ENCODE peak calls at places on chromosomes 5 and 9, in ten cellular contexts. I is endothelial cell of umbilical vein, P is GM12865, D is GM23338, C is progenitor cell of endocrine pancreas, H is neural crest cell, S is Peyer's patch, J is GM06990, O is BJ, E is RWPE2. F is an unnamed sample.

GRCh38 chr9:100425758-100426157 is 1.2 kb upstream of the MSANTD3 start:
- DNase-seq in I (no peak), P (no peak), D (no peak), C (no peak), H (no peak), S (no peak), J (no peak), O (no peak), E (no peak), F (no peak)

GRCh38 chr5:128637031-128637430 is 99.0 kb upstream of the FBN2 start:
- DNase-seq in I (no peak), P (no peak), D (no peak), C (no peak), H (no peak), S (no peak), J (no peak), O (peak; percentile 66), E (no peak), F (no peak)

GRCh38 chr9:116800885-116801284 is 113.8 kb downstream of the TRIM32 start:
- DNase-seq in I (no peak), P (peak; percentile 3), D (peak; percentile 80), C (no peak), H (no peak), S (no peak), J (peak; percentile 15), O (no peak), E (no peak), F (no peak)

GRCh38 chr5:96141749-96142148 is 180.1 kb upstream of the ELL2 start:
- DNase-seq in I (no peak), P (no peak), D (no peak), C (no peak), H (no peak), S (no peak), J (no peak), O (no peak), E (no peak), F (no peak)

GRCh38 chr5:6737043-6737941 is 24.1 kb downstream of the TENT4A start:
- DNase-seq in I (no peak), P (peak; percentile 76), D (no peak), C (no peak), H (no peak), S (no peak), J (peak; percentile 47), O (no peak), E (peak; percentile 57), F (no peak)

GRCh38 chr5:180515294-180515693 is 21.1 kb downstream of the CNOT6 start:
- DNase-seq in I (no peak), P (no peak), D (no peak), C (no peak), H (no peak), S (no peak), J (no peak), O (no peak), E (no peak), F (no peak)

GRCh38 chr5:13478831-13479465 is 465.5 kb downstream of the DNAH5 start:
- DNase-seq in I (peak; percentile 56), P (peak; percentile 27), D (peak; percentile 83), C (peak; percentile 10), H (peak; percentile 36), S (no peak), J (no peak), O (no peak), E (no peak), F (no peak)

GRCh38 chr9:97696025-97696822 is 916 bp downstream of the XPA start:
- DNase-seq in I (peak; percentile 69), P (no peak), D (no peak), C (no peak), H (no peak), S (no peak), J (no peak), O (no peak), E (no peak), F (no peak)

DNA sequence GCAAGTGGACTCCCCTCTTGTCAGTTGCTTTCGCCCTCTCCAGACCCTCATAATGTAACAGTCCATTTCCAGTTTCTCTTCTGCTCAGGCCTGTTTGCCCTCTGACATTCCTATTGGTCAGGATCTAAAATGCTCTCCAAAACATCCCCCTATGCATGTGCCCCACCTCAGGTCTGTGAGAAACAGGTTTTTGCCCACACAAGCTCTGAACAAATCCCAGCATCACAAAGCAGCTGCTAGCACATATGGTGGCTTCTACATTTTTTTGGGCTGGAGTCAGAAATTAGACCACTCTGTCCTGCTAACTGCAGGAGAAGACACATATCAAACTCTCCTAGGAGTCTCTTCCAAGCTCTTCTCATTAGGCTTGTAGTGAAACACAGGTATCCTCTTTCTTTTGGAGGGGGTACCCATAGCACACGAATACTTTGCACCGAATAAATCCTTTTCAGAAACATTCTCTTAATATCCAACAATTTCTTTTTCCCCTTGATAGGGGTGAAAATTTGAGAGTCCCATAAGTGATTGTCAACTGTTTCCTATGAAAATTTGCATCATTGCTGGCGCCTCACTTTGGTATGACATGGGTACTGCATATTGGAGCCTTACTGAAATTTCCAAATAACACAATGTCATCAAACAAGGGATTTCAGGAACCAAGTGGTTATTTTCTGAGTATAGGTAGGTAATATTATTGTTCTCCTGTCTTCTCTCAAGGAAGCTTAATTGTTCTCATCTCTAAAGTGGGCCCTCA is 19.3 kb upstream of the HSPA9 start:
- DNase-seq in I (no peak), P (no peak), D (peak; percentile 39), C (no peak), H (no peak), S (no peak), J (no peak), O (no peak), E (no peak), F (no peak)
- TF ChIP-seq CTCF in I (peak; percentile 22), P (peak; percentile 25), D (peak; percentile 49), C (peak; percentile 46), H (peak; percentile 56), S (peak; percentile 13), J (peak; percentile 43), O (peak; percentile 31), E (peak; percentile 27), F (peak; percentile 20)

DNA sequence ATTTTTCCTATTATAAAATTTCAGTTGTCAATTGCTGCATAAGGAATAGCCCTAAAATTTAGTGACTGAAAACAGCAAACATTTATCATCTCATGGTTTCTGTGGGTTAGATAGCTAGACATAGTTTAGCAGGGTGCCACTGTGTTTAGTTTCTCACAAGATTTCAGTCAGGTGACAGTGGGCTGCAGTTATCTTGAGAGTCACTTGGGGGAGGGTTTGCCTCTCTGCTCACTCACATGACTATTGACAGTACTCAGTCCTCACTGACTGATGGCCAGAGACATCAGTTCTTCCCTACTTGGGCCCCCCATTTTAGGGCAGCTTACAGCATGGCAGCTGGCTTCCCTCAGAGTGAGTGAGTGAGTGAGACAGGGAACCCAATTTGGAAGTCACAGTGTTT is 42.0 kb downstream of the PBX3 start:
- DNase-seq in I (no peak), P (peak; percentile 18), D (no peak), C (no peak), H (no peak), S (no peak), J (no peak), O (no peak), E (no peak), F (no peak)
- TF ChIP-seq CTCF in I (no peak), P (no peak), D (peak; percentile 13), C (no peak), H (no peak), S (no peak), J (no peak), O (no peak), E (no peak), F (no peak)

DNA sequence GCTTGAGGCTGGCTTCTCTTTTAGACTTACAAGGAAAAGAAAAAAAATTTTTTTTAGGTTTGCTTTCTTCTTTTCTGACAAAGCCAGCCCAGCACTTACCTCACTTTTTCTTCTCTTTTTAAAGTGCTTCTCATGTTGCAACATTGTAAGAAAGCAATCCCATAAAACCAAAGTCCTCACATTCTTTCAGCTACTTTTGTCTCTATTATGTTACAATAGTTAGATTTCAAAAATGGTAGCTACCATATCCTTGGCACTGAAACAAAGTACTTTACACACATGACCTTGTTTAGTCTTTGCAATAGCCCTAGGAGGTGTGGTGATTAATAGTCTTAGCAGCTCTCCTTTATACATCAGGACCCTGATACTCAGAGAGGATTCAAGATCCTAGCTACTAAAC is 23.5 kb upstream of the CARTPT start:
- DNase-seq in I (no peak), P (no peak), D (no peak), C (no peak), H (no peak), S (no peak), J (no peak), O (no peak), E (no peak), F (no peak)
- TF ChIP-seq CTCF in I (no peak), P (no peak), D (no peak), C (no peak), H (no peak), S (no peak), J (no peak), O (no peak), E (no peak), F (no peak)

GRCh38 chr5:151924564-151925395 is at the start of gene GLRA1:
- DNase-seq in I (peak; percentile 28), P (peak; percentile 52), D (peak; percentile 92), C (peak; percentile 68), H (peak; percentile 79), S (peak; percentile 45), J (peak; percentile 36), O (no peak), E (no peak), F (no peak)

GRCh38 chr5:151925396-151925750 is 722 bp upstream of the GLRA1 start:
- DNase-seq in I (no peak), P (no peak), D (peak; percentile 31), C (no peak), H (no peak), S (no peak), J (no peak), O (no peak), E (no peak), F (no peak)

GRCh38 chr5:151917931-151918330 is 6.7 kb downstream of the GLRA1 start:
- DNase-seq in I (no peak), P (no peak), D (peak; percentile 28), C (no peak), H (peak; percentile 9), S (no peak), J (no peak), O (no peak), E (no peak), F (no peak)

GRCh38 chr5:151926186-151926585 is 1.5 kb upstream of the GLRA1 start:
- DNase-seq in I (no peak), P (no peak), D (no peak), C (no peak), H (no peak), S (no peak), J (no peak), O (no peak), E (no peak), F (no peak)

DNA sequence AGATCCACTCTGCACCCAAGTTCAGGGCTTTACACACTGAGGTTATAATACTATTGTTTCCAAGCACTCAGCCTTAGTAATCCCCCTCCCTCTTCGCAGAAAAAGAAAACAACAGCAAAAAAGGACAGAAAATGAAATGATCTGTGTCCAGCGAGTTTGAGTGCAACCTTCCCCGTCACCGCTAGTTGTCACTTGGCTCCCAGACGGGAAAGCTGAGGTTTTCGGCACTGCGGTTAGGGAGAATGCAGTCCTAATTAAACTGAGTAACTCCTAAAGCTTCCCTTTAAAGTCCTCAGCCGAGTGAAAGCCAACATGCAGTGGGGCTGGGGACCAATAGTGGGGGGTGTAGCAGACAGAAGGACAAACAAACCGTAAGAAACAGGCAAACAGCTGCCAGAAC is 786 bp downstream of the GLRA1 start:
- DNase-seq in I (no peak), P (no peak), D (peak; percentile 80), C (no peak), H (no peak), S (no peak), J (no peak), O (no peak), E (no peak), F (no peak)
- TF ChIP-seq CTCF in I (no peak), P (no peak), D (peak; percentile 69), C (peak; percentile 52), H (peak; percentile 57), S (no peak), J (peak; percentile 38), O (peak; percentile 15), E (peak; percentile 34), F (no peak)

F was measured in AG09319.